ENCODE peak calls at places on chromosome 5, in six cellular contexts. Y is A549, F is spleen, D is gastrocnemius medialis, I is cardiac fibroblast, Q is left ventricle myocardium inferior. C is an unnamed sample.

GRCh38 chr5:37918420-37918819 is 78.6 kb upstream of the GDNF start:
- DNase-seq in I (no peak), F (no peak), Q (no peak), D (no peak), Y (no peak), C (no peak)

GRCh38 chr5:10308844-10309243 is 1.1 kb upstream of the CMBL start:
- DNase-seq in Y (no peak), Q (no peak), I (no peak), D (no peak), F (no peak), C (no peak)

GRCh38 chr5:34503379-34504346 is 152.5 kb upstream of the RAI14 start:
- DNase-seq in D (no peak), Q (peak), Y (no peak), I (no peak), F (no peak), C (no peak)

GRCh38 chr5:100311811-100312210 is 223.4 kb upstream of the FAM174A start:
- DNase-seq in D (no peak), Q (no peak), F (no peak), Y (peak), I (no peak), C (no peak)

GRCh38 chr5:94807985-94808384 is 189.5 kb downstream of the SLF1 start:
- DNase-seq in D (no peak), Q (no peak), F (no peak), I (no peak), Y (no peak), C (no peak)

GRCh38 chr5:72067682-72068470 is 39.4 kb upstream of the MAP1B start:
- DNase-seq in I (peak), F (no peak), Y (peak), D (no peak), Q (no peak), C (peak)

GRCh38 chr5:154779105-154779504 is 23.9 kb downstream of the LARP1 start:
- DNase-seq in Y (peak), D (peak), F (no peak), I (peak), Q (no peak), C (peak)

GRCh38 chr5:169970911-169971436 is 9.3 kb downstream of the INSYN2B start:
- DNase-seq in I (peak), Q (peak), F (peak), Y (peak), D (peak), C (peak)

GRCh38 chr5:172115541-172115982 is 72.5 kb downstream of the STK10 start:
- DNase-seq in I (no peak), F (peak), D (no peak), Y (no peak), Q (no peak), C (no peak)

GRCh38 chr5:81829242-81829641 is 78.3 kb upstream of the SSBP2 start:
- DNase-seq in Y (no peak), Q (no peak), D (peak), F (no peak), I (no peak), C (no peak)

GRCh38 chr5:156359452-156359851 is 32.5 kb downstream of the SGCD start:
- DNase-seq in D (no peak), Y (no peak), F (no peak), I (peak), Q (no peak), C (peak)

GRCh38 chr5:15995206-15996052 is 184.2 kb downstream of the MARCHF11 start:
- DNase-seq in D (no peak), Y (peak), F (no peak), I (peak), Q (no peak), C (peak)

GRCh38 chr5:135127604-135128240 is 93.7 kb upstream of the PITX1 start:
- DNase-seq in D (no peak), Q (no peak), I (peak), F (peak), Y (peak), C (no peak)

GRCh38 chr5:69503144-69503488 is 10.5 kb downstream of the OCLN start:
- DNase-seq in Q (no peak), Y (no peak), I (no peak), F (no peak), D (no peak), C (no peak)

GRCh38 chr5:54766748-54767147 is 218.6 kb downstream of the ESM1 start:
- DNase-seq in I (no peak), Q (no peak), Y (no peak), D (no peak), F (no peak), C (no peak)

GRCh38 chr5:140042551-140043507 is at the start of gene NRG2:
- DNase-seq in Q (peak), Y (peak), I (peak), F (peak), D (peak), C (no peak)

GRCh38 chr5:1488882-1489680 is 34.7 kb downstream of the LPCAT1 start:
- DNase-seq in I (peak), D (no peak), Y (no peak), Q (no peak), F (no peak), C (no peak)

GRCh38 chr5:65364907-65365306 is 116.8 kb downstream of the ADAMTS6 start:
- DNase-seq in I (peak), Q (no peak), D (no peak), Y (peak), F (no peak), C (no peak)

GRCh38 chr5:168426864-168427172 is 59.5 kb upstream of the RARS1 start:
- DNase-seq in Y (no peak), D (no peak), F (no peak), Q (no peak), I (no peak), C (no peak)

GRCh38 chr5:218457-219289 is 553 bp downstream of the SDHA start:
- DNase-seq in I (peak), Q (no peak), D (peak), Y (peak), F (peak), C (no peak)

GRCh38 chr5:175746851-175747250 is 89.0 kb downstream of the HRH2 start:
- DNase-seq in Y (peak), I (peak), F (no peak), Q (no peak), D (no peak), C (no peak)

GRCh38 chr5:141934099-141934844 is 10.6 kb downstream of the DELE1 start:
- DNase-seq in Y (no peak), F (no peak), I (no peak), D (peak), Q (peak), C (no peak)

GRCh38 chr5:41903382-41903891 is 707 bp upstream of the RIMOC1 start:
- DNase-seq in F (no peak), I (no peak), Q (no peak), D (no peak), Y (no peak), C (no peak)

GRCh38 chr5:9437741-9438240 is 108.1 kb downstream of the SEMA5A start:
- DNase-seq in D (no peak), Q (no peak), Y (no peak), I (peak), F (no peak), C (no peak)

GRCh38 chr5:14617441-14617840 is 35.8 kb downstream of the OTULINL start:
- DNase-seq in Y (no peak), D (no peak), F (no peak), Q (no peak), I (no peak), C (no peak)

GRCh38 chr5:90440644-90441043 is 31.1 kb upstream of the CETN3 start:
- DNase-seq in F (no peak), D (no peak), Q (no peak), I (no peak), Y (no peak), C (no peak)

GRCh38 chr5:37549411-37549810 is 170.3 kb downstream of the WDR70 start:
- DNase-seq in D (no peak), F (no peak), Q (no peak), Y (no peak), I (no peak), C (no peak)

GRCh38 chr5:56039985-56040384 is 45.2 kb upstream of the IL6ST start:
- DNase-seq in D (no peak), Q (no peak), Y (no peak), I (peak), F (no peak), C (no peak)

GRCh38 chr5:98428806-98429205 is 344.7 kb upstream of the RGMB start:
- DNase-seq in I (peak), F (no peak), Q (no peak), Y (no peak), D (no peak), C (peak)

GRCh38 chr5:153159611-153160010 is 330.9 kb upstream of the GRIA1 start:
- DNase-seq in Y (no peak), I (peak), Q (no peak), F (no peak), D (no peak), C (no peak)

GRCh38 chr5:55073211-55073610 is 29.2 kb upstream of the GZMA start:
- DNase-seq in D (no peak), Y (no peak), F (no peak), Q (no peak), I (no peak), C (no peak)

GRCh38 chr5:64635056-64635686 is 55.1 kb upstream of the SHISAL2B start:
- DNase-seq in D (no peak), Y (peak), F (no peak), Q (no peak), I (peak), C (peak)

GRCh38 chr5:138139776-138140080 is 500 bp upstream of the NME5 start:
- DNase-seq in F (no peak), D (no peak), Q (no peak), I (no peak), Y (no peak), C (no peak)

GRCh38 chr5:32708949-32709348 is 2.2 kb upstream of the NPR3 start:
- DNase-seq in Y (no peak), D (no peak), I (no peak), Q (no peak), F (no peak), C (no peak)
- H3K4me3 ChIP-seq in Y (no peak), D (no peak), I (no peak), Q (no peak), F (no peak), C (no peak)

DNA sequence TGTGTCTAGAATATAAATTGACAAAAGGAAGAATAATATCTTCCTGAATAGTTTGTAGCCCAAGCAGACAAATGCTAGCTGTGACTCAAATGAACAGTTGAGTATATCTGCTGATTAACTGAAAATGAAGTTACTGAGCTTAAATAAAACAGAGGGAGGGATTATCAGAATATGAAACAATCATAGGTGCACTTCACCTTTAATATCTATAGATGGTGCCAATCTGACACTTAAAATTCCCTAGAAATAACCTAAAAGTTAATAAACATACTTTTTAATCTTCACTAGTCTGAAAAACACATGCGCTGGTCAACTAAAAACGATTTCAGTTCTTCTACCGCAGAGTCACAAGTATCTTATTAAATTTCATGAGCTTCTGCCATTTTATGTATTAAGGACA is 280.8 kb upstream of the RASA1 start:
- DNase-seq in Y (no peak), D (no peak), I (no peak), F (no peak), Q (no peak), C (no peak)
- TF ChIP-seq CTCF in Y (peak), D (no peak), I (no peak), F (no peak), Q (no peak), C (no peak)

GRCh38 chr5:150946351-150946905 is 41.6 kb upstream of the ZNF300 start:
- DNase-seq in Q (peak), F (peak), I (peak), Y (no peak), D (peak), C (peak)
- H3K4me3 ChIP-seq in Q (peak), F (peak), I (peak), Y (no peak), D (peak), C (peak)

DNA sequence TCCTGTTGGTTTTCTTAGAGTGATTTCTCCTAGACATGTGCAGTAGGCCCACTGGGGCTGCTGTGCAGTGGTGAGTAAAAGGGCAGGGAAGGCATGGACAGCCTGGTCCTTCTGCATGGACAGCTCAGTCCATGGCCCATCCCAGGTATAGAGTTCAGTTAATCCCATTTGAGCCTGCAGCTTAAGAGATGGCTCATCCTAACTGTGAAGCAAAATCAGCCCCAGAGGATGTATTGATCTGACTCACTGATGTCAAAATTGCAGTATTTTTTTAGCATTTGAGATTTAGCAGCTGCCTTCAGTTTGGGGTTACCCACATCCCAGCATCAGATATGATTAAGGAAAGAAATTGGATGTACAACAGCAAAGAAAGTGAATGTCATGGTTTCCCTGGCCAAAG is 93.4 kb downstream of the PDE6A start:
- DNase-seq in F (no peak), Q (no peak), D (no peak), Y (no peak), I (no peak), C (no peak)
- TF ChIP-seq CTCF in F (no peak), Q (no peak), D (no peak), Y (no peak), I (no peak), C (no peak)

GRCh38 chr5:143400541-143401252 is 2.8 kb downstream of the NR3C1 start:
- DNase-seq in I (peak), Q (no peak), D (peak), F (no peak), Y (peak), C (no peak)
- H3K4me3 ChIP-seq in I (peak), Q (peak), D (peak), F (peak), Y (peak), C (peak)

DNA sequence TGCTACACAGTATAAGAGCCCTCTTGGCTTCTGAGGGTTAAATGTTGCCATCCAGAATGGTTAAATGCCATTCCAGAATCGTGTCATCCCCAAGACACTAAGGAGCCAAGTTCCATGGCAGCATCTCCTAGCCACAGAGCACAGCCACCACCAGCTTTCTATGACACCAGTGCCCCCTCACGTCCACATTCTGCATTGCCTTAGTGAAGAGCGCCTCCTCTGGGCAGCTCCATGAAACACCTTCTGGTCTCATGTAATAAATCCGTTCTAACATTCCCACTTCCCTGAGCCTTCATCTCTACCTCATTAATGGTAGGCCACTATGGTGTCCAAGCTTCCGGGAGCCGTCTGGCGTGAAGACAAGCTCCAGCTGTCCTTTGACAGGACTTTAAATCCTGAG is 12.4 kb downstream of the CBY3 start:
- DNase-seq in D (no peak), I (peak), Q (no peak), Y (peak), F (no peak), C (peak)
- TF ChIP-seq CTCF in D (peak), I (peak), Q (peak), Y (peak), F (peak), C (peak)

C was measured in HFF-Myc.